ENCODE peak calls at places on chromosomes 4 and X, in eight cellular contexts. R is esophagus muscularis mucosa, W is astrocyte of the spinal cord, X is pancreas, O is GM12864, D is foreskin fibroblast, Q is thyroid gland, J is choroid plexus epithelial cell. B is an unnamed sample.

GRCh38 chr4:97153042-97153441 is 990.2 kb downstream of the STPG2 start:
- DNase-seq in X (no peak), W (peak), D (no peak), R (no peak), O (no peak), J (peak), Q (no peak), B (peak)

GRCh38 chr4:10461091-10461849 is 4.0 kb upstream of the ZNF518B start:
- DNase-seq in W (peak), J (peak), D (peak), R (no peak), X (peak), Q (peak), O (peak), B (peak)

GRCh38 chrX:154321624-154322023 is 26.0 kb downstream of the TKTL1 start:
- DNase-seq in R (no peak), J (peak), D (peak), X (no peak), O (no peak), W (no peak), Q (no peak), B (no peak)

GRCh38 chrX:11532291-11533075 is 133.2 kb downstream of the ARHGAP6 start:
- DNase-seq in Q (no peak), J (peak), X (no peak), O (no peak), W (no peak), R (no peak), D (no peak), B (no peak)

GRCh38 chr4:169079942-169080827 is 70.1 kb upstream of the CBR4 start:
- DNase-seq in J (peak), X (no peak), D (peak), Q (peak), W (peak), O (no peak), R (no peak), B (peak)

GRCh38 chr4:183438458-183439113 is 5.8 kb upstream of the CDKN2AIP start:
- DNase-seq in W (peak), Q (no peak), J (peak), D (peak), O (no peak), X (peak), R (no peak), B (peak)

GRCh38 chr4:123841431-123842121 is 445.0 kb downstream of the SPRY1 start:
- DNase-seq in X (no peak), D (no peak), O (no peak), R (no peak), W (no peak), J (no peak), Q (no peak), B (no peak)

GRCh38 chrX:74534569-74535038 is 79.8 kb downstream of the RLIM start:
- DNase-seq in R (no peak), O (no peak), X (no peak), W (peak), Q (no peak), D (no peak), J (peak), B (no peak)

GRCh38 chrX:70444326-70445196 is at the start of gene DLG3:
- DNase-seq in R (no peak), Q (no peak), W (peak), D (no peak), O (no peak), X (no peak), J (peak), B (peak)
- H3K4me3 ChIP-seq in R (peak), Q (no peak), W (no peak), D (no peak), O (no peak), X (no peak), J (no peak), B (no peak)

DNA sequence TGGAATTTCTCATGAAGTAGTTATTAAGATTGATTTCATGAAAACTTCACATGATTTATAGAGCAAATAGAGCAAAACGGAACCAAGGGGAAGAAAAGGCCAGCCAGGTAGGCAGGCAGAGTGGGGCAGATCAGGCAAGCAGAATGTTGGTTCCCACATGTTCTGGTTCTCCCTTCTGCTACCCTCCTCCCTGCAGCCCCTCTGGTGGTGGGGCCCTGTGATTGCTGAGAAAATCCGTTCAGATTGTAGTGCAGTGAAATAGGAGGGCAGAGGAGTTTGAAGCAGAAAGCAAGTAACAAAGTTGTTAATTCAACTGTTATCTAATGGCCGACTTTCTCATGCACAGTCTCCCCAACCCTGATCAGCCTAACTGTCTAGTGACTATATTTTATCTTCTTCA is 185.3 kb downstream of the MID1IP1 start:
- DNase-seq in J (no peak), Q (no peak), O (no peak), R (no peak), W (no peak), X (no peak), D (no peak), B (no peak)
- TF ChIP-seq CTCF in J (no peak), Q (no peak), O (no peak), R (no peak), W (no peak), X (no peak), D (no peak), B (no peak)

GRCh38 chr4:84912741-84913140 is 53.7 kb downstream of the WDFY3 start:
- DNase-seq in X (no peak), D (no peak), O (no peak), W (no peak), J (no peak), R (no peak), Q (no peak), B (no peak)

GRCh38 chr4:84913176-84913575 is 53.3 kb downstream of the WDFY3 start:
- DNase-seq in Q (no peak), J (no peak), D (peak), O (no peak), X (no peak), W (no peak), R (no peak), B (no peak)

GRCh38 chr4:84916233-84916632 is 50.3 kb downstream of the WDFY3 start:
- DNase-seq in Q (no peak), J (no peak), D (no peak), R (no peak), W (no peak), X (no peak), O (no peak), B (no peak)

GRCh38 chr4:84915396-84915780 is 51.1 kb downstream of the WDFY3 start:
- DNase-seq in W (peak), O (no peak), D (no peak), J (peak), R (no peak), X (no peak), Q (no peak), B (peak)

GRCh38 chr4:84914686-84915395 is 51.6 kb downstream of the WDFY3 start:
- DNase-seq in X (no peak), O (no peak), Q (no peak), W (no peak), D (no peak), R (no peak), J (no peak), B (peak)
- H3K4me3 ChIP-seq in X (no peak), O (no peak), Q (no peak), W (no peak), D (no peak), R (no peak), J (no peak), B (no peak)

DNA sequence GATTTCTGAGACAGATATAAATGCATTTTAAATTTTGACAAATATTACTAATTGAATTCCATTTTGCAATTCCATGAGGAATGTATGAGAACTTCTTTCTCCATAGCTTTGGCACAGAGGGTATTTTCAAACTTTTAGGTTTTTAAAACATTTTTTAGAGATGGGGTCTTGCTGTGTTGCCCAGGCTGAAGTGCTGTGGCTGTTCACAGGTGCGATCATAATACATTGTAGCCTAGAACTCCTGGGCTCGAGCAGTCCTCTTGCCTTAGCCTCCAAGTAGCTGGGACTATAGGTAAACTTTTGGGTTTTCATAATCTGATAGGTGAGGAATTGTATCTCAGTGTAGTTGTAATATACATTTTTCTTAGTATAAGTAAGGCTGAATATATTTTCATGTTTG is 53.4 kb downstream of the ANXA3 start:
- DNase-seq in X (no peak), R (no peak), D (no peak), J (no peak), O (no peak), Q (no peak), W (no peak), B (no peak)
- TF ChIP-seq CTCF in X (no peak), R (no peak), D (no peak), J (no peak), O (no peak), Q (no peak), W (no peak), B (no peak)

GRCh38 chrX:150567645-150568319 is 639 bp upstream of the MTM1 start:
- DNase-seq in D (no peak), X (no peak), W (no peak), R (no peak), J (no peak), Q (no peak), O (no peak), B (no peak)
- H3K4me3 ChIP-seq in D (peak), X (no peak), W (peak), R (peak), J (peak), Q (no peak), O (peak), B (peak)

GRCh38 chrX:147478899-147479298 is 432.8 kb upstream of the FMR1 start:
- DNase-seq in X (no peak), J (no peak), R (no peak), D (no peak), Q (no peak), W (no peak), O (no peak), B (no peak)

DNA sequence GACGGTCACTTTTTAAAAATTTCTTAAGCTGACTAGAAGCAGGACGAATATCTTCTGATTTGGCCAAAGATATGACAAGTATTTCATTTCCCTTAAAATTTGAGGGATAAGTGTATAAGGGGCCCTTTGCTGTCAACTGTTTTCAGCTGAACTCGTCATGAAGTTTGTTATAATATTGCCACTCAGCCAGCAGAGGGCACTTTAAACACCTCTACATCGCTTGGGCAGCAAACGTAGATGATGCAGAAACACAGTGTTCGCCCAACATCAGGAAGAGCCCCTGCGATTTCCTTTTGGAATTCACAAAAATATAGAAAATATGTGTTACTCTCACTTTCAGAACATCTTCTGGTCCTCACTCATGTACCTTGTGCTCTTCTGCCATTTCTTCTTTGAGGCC is 435.7 kb upstream of the FMR1 start:
- DNase-seq in Q (no peak), J (peak), R (no peak), O (no peak), W (no peak), X (peak), D (no peak), B (peak)
- TF ChIP-seq CTCF in Q (no peak), J (no peak), R (no peak), O (peak), W (no peak), X (no peak), D (no peak), B (no peak)

DNA sequence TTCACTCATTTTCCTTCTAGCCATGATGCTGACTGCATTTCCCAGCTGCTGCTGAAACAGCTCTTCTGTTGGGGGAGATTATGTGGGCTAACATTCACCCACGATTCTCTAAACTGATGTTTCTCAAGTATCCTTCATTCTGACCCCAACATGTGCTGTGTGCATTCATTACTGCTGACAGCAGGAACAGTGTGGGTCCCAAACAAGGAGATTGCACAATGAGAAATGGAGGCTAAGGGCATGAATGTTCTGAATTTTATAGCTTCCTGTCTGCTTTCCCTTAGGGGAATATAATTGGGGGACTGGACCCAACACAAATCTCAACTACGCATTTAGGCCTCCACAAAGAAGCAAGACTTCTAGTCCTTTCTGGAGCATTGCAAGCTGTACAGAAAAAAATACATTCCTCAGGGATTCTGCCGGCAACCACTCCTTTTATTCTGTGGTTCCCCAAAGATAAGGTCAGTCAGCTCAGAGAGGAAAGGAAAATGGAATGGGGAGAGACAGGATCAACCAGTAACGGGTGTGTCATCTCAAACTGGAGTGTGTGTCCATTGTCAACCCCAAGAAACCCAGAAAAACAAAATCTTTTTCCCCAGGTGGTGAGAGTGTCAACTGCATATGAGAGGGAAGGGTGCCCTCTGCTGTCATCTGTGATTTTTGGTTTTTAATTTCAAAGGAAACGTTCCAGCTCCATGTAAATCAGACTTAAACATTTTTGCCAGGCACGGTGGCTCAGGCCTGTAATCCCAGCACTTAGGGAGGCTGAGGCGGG is 81.5 kb upstream of the EGFL6 start:
- DNase-seq in X (peak), J (peak), W (peak), D (peak), R (no peak), O (peak), Q (peak), B (peak)
- H3K4me3 ChIP-seq in X (no peak), J (no peak), W (no peak), D (no peak), R (no peak), O (no peak), Q (no peak), B (no peak)

B was measured in fibroblast of pulmonary artery.